ENCODE peak calls at places on chromosome 15, in five cellular contexts. M, H, E, K and P are unnamed samples.

GRCh38 chr15:96066126-96066525 is 264.4 kb upstream of the NR2F2 start:
- DNase-seq in M (no peak), H (no peak), E (no peak), K (no peak), P (no peak)

GRCh38 chr15:58223432-58223831 is 85.3 kb downstream of the AQP9 start:
- DNase-seq in E (no peak), K (no peak), H (no peak), M (no peak), P (no peak)

GRCh38 chr15:84685304-84685703 is 27.3 kb upstream of the NMB start:
- DNase-seq in K (peak; percentile 90), M (no peak), H (peak; percentile 42), E (no peak), P (peak; percentile 79)

GRCh38 chr15:40054746-40055575 is 16.0 kb upstream of the SRP14 start:
- DNase-seq in H (no peak), K (peak; percentile 78), M (no peak), E (no peak), P (peak; percentile 84)

GRCh38 chr15:70504305-70504951 is 258.9 kb downstream of the UACA start:
- DNase-seq in M (peak; percentile 30), H (peak; percentile 72), E (no peak), K (peak; percentile 66), P (peak; percentile 53)

GRCh38 chr15:46304320-46304719 is 669.5 kb downstream of the SQOR start:
- DNase-seq in H (no peak), K (no peak), M (no peak), E (no peak), P (peak; percentile 22)

GRCh38 chr15:76575177-76576078 is 238.9 kb downstream of the ISL2 start:
- DNase-seq in M (no peak), H (no peak), E (no peak), K (no peak), P (no peak)

GRCh38 chr15:38252481-38253311 is at the start of gene SPRED1:
- DNase-seq in M (peak; percentile 31), K (peak; percentile 28), H (no peak), E (no peak), P (peak; percentile 18)

GRCh38 chr15:81914734-81915234 is 131.0 kb downstream of the MEX3B start:
- DNase-seq in M (no peak), K (no peak), E (no peak), H (no peak), P (no peak)

GRCh38 chr15:27237319-27237939 is 266.4 kb downstream of the GABRG3 start:
- DNase-seq in E (no peak), K (no peak), M (no peak), H (no peak), P (no peak)

GRCh38 chr15:90343391-90343790 is 8.7 kb upstream of the ZNF774 start:
- DNase-seq in M (no peak), K (peak; percentile 70), E (no peak), H (no peak), P (peak; percentile 39)

GRCh38 chr15:60526127-60526616 is 47.2 kb upstream of the ICE2 start:
- DNase-seq in M (no peak), H (no peak), E (no peak), K (no peak), P (no peak)

GRCh38 chr15:85314653-85315052 is 65.8 kb upstream of the AKAP13 start:
- DNase-seq in K (peak; percentile 48), H (no peak), M (no peak), E (no peak), P (no peak)

GRCh38 chr15:82873000-82873680 is 63.7 kb downstream of the WHAMM start:
- DNase-seq in M (no peak), H (no peak), K (no peak), E (no peak), P (no peak)

GRCh38 chr15:101090460-101090853 is 161.4 kb downstream of the CHSY1 start:
- DNase-seq in E (no peak), M (no peak), K (no peak), H (no peak), P (no peak)